ENCODE peak calls at places on chromosomes 3 and 15, in five cellular contexts. Y is gastrocnemius medialis, N is body of pancreas, B is suprapubic skin, R is A549. V is an unnamed sample.

GRCh38 chr15:50137330-50137761 is 18.3 kb upstream of the ATP8B4 start:
- DNase-seq in N (no peak), Y (no peak), R (peak; percentile 77), B (no peak), V (no peak)

GRCh38 chr3:144875251-144875650 is 903.6 kb downstream of the DIPK2A start:
- DNase-seq in Y (no peak), N (no peak), B (no peak), R (no peak), V (no peak)

GRCh38 chr3:13621381-13622221 is 72.7 kb downstream of the FBLN2 start:
- DNase-seq in R (no peak), Y (no peak), B (no peak), N (no peak), V (no peak)

GRCh38 chr3:31389939-31390338 is 142.8 kb upstream of the STT3B start:
- DNase-seq in Y (no peak), N (no peak), R (no peak), B (no peak), V (no peak)

GRCh38 chr3:36911990-36912804 is 32.7 kb downstream of the TRANK1 start:
- DNase-seq in B (no peak), R (peak; percentile 47), Y (no peak), N (no peak), V (peak; percentile 47)

GRCh38 chr3:32956750-32957570 is 5.5 kb downstream of the CCR4 start:
- DNase-seq in Y (no peak), B (no peak), R (no peak), N (no peak), V (no peak)

GRCh38 chr3:52456169-52456799 is 880 bp downstream of the NISCH start:
- DNase-seq in N (peak; percentile 33), Y (no peak), B (no peak), R (no peak), V (no peak)

GRCh38 chr15:60614862-60615771 is 136.2 kb upstream of the ICE2 start:
- DNase-seq in R (no peak), B (no peak), Y (no peak), N (peak; percentile 18), V (peak; percentile 89)

GRCh38 chr3:61846488-61846887 is 285.1 kb downstream of the PTPRG start:
- DNase-seq in R (no peak), N (no peak), B (no peak), Y (no peak), V (no peak)

GRCh38 chr15:70281811-70282307 is 184.1 kb upstream of the TLE3 start:
- DNase-seq in Y (no peak), B (peak; percentile 45), N (no peak), R (no peak), V (no peak)

GRCh38 chr3:94401466-94401865 is 338.6 kb downstream of the NSUN3 start:
- DNase-seq in Y (no peak), R (no peak), N (no peak), B (no peak), V (no peak)

GRCh38 chr3:29275309-29275708 is 5.6 kb upstream of the RBMS3 start:
- DNase-seq in Y (peak; percentile 36), B (no peak), R (no peak), N (no peak), V (no peak)

GRCh38 chr3:58497074-58497473 is 5.2 kb downstream of the KCTD6 start:
- DNase-seq in B (no peak), R (no peak), Y (no peak), N (no peak), V (no peak)

GRCh38 chr15:50257924-50258323 is 7.6 kb downstream of the HDC start:
- DNase-seq in N (no peak), Y (no peak), R (no peak), B (no peak), V (peak; percentile 6)

GRCh38 chr3:73572371-73572770 is 52.4 kb downstream of the PDZRN3 start:
- DNase-seq in N (no peak), B (no peak), R (no peak), Y (peak; percentile 39), V (no peak)

GRCh38 chr15:80058044-80058443 is 1.4 kb upstream of the ZFAND6 start:
- DNase-seq in N (no peak), Y (no peak), B (no peak), R (no peak), V (no peak)

GRCh38 chr3:38490288-38490860 is 5.8 kb upstream of the EXOG start:
- DNase-seq in B (no peak), Y (no peak), N (no peak), R (no peak), V (no peak)

GRCh38 chr3:184085389-184085852 is 11.4 kb upstream of the HTR3E start:
- DNase-seq in R (no peak), B (no peak), Y (no peak), N (no peak), V (no peak)

GRCh38 chr3:137760341-137761098 is 3.6 kb upstream of the SOX14 start:
- DNase-seq in N (no peak), R (no peak), Y (no peak), B (no peak), V (no peak)

GRCh38 chr3:42864321-42864950 is 11.2 kb downstream of the CYP8B1 start:
- DNase-seq in B (peak; percentile 62), N (no peak), Y (no peak), R (no peak), V (no peak)

GRCh38 chr3:107063351-107063750 is 313.9 kb upstream of the CCDC54 start:
- DNase-seq in B (no peak), Y (no peak), R (no peak), N (no peak), V (no peak)

GRCh38 chr15:35000511-35000910 is 12.4 kb upstream of the ZNF770 start:
- DNase-seq in R (peak; percentile 59), Y (peak; percentile 86), N (peak; percentile 77), B (no peak), V (peak; percentile 20)

GRCh38 chr3:123449092-123449985 is 449 bp upstream of the ADCY5 start:
- DNase-seq in B (no peak), Y (no peak), R (peak; percentile 36), N (peak; percentile 31), V (no peak)

GRCh38 chr15:97504031-97504430 is 456.5 kb upstream of the ARRDC4 start:
- DNase-seq in Y (no peak), B (no peak), N (no peak), R (no peak), V (peak; percentile 4)

GRCh38 chr3:129560931-129561594 is 18.1 kb downstream of the H1-8 start:
- DNase-seq in R (no peak), N (peak; percentile 53), B (peak; percentile 89), Y (peak; percentile 64), V (no peak)

GRCh38 chr15:90531147-90531546 is 1.4 kb downstream of the CRTC3 start:
- DNase-seq in Y (no peak), B (no peak), R (no peak), N (no peak), V (no peak)

GRCh38 chr15:90535254-90535653 is 5.5 kb downstream of the CRTC3 start:
- DNase-seq in N (no peak), Y (no peak), B (no peak), R (no peak), V (no peak)

GRCh38 chr15:90529008-90529368 is 735 bp upstream of the CRTC3 start:
- DNase-seq in N (no peak), R (no peak), B (no peak), Y (no peak), V (no peak)

GRCh38 chr15:90529369-90530249 is at the start of gene CRTC3:
- DNase-seq in B (no peak), N (peak; percentile 56), Y (peak; percentile 39), R (peak; percentile 74), V (peak; percentile 77)

GRCh38 chr15:90530250-90531051 is 728 bp downstream of the CRTC3 start:
- DNase-seq in N (peak; percentile 59), B (no peak), Y (peak; percentile 62), R (peak; percentile 69), V (peak; percentile 60)
- TF ChIP-seq POLR2A in N (no peak), B (no peak), Y (no peak), R (no peak), V (no peak)

DNA sequence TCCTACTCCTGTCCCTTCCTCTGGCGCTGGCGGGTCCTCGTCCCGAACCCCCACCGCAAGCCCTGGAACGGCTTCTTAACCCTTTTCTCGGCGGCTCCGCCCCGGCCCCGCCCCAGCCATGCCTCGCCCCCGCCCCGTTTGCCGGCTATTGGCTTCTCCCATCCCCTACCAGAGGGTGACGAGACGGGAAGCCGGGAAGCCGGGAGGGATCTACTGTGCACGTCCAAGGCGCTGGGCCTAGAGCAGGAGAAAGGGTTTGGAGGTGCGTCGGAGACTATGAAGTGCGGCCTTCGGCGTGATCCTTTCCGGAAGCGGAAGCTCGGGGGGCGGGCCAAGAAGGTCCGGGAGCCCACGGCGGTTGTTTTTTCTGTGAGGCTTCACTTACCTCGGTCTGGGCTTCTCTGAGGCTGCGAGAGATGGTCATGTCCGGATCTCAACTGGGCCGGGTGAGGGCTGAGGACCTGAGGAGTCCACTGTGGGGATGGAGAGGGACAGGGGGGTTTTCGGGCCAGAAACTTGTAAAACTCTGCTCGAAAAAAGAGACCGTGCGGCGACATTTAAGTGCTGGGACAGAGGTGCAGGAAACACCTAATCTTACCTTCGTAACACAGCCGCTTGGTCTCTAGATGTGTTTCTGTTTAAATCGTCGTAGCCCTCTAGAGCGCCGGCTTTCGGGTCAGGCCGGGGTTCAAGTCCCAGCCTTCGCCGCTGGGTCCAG is 21.4 kb downstream of the ROPN1B start:
- DNase-seq in N (peak; percentile 87), Y (peak; percentile 81), B (peak; percentile 91), R (peak; percentile 75), V (peak; percentile 59)
- TF ChIP-seq POLR2A in N (no peak), Y (peak; percentile 55), B (no peak), R (peak; percentile 34), V (peak; percentile 64)

DNA sequence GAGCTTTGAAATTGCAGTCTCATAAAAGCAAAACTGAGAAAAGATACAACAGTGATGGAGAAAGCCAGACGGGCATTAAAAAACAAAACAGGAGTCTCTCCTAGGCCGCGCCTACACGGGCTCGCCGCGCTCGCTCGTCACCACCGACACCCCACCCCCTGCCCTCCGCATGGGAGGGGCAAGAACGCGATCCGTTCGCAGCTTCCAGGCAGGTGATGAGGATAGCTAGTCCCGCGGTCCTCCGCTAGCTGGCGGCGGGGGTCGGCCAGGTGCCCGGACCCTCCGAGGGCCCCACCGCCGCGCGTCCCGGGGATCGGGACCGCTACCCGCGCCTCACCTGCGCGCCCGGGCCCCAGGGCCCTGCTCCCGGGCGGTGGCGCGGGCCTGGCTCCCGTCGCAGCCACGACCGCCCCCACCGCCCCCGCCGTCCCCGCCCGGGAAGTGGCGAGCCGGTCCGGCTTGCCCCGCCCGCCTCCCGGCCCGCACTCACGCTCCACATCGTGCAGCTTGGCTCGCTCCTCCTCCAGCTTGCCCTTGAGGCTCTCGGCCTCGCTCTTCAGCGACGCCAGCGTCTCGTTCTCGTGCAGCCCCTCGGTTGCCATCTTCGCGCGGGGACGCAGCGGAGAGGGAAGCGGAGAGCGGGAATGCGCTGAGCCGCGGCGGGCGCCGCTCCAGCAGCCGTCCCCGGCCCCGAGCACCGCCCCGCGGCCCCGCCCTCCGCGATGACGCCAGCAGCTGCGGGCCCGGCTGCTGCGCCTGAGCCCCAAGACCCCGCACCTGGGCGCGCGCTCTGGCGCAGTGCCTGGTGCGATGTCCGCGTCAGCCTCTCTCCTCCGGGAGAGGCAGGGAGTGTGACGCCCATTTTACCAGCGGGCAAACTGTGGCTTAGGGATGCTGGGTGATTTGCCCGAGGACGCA is 11.7 kb downstream of the GNB5 start:
- DNase-seq in N (peak; percentile 85), Y (peak; percentile 52), R (peak; percentile 98), B (peak; percentile 89), V (peak; percentile 44)
- TF ChIP-seq POLR2A in N (peak; percentile 51), Y (peak; percentile 50), R (peak; percentile 90), B (no peak), V (no peak)

DNA sequence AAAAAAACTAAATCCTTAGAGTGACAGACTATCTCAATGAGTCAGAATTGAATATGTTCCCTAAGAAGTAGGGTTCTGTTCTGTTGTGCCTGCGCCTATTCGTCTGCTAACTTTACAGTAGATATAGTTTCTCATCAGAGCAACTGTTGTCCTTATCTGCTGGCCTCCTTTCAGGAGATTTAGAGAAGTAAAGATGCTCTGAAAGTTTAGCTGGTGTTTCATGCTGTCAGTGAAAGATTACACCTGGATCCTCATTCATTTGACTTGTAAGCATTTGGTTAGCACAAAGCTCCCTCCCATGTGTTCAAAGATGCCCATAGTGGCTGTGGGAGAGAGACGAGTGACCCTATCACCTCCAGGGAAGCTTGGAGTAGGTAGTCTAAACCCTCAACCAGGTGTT is 35.0 kb downstream of the SUCNR1 start:
- DNase-seq in N (no peak), R (no peak), Y (no peak), B (no peak), V (no peak)
- TF ChIP-seq POLR2A in N (no peak), R (no peak), Y (no peak), B (no peak), V (no peak)